ENCODE peak calls at places on chromosomes 7 and 10, in five cellular contexts. K is A549, E is sigmoid colon, S is GM12878, L is transverse colon. J is an unnamed sample.

GRCh38 chr10:2831509-2831908 is 235.8 kb upstream of the PFKP start:
- DNase-seq in K (no peak), E (no peak), S (no peak), L (no peak), J (no peak)

GRCh38 chr7:38317457-38318037 is 44.1 kb upstream of the TARP start:
- DNase-seq in K (no peak), E (no peak), S (no peak), L (no peak), J (no peak)

GRCh38 chr10:11881028-11881476 is 57.9 kb downstream of the PROSER2 start:
- DNase-seq in K (no peak), E (no peak), S (no peak), L (no peak), J (no peak)

GRCh38 chr7:17301491-17302101 is 3.1 kb downstream of the AHR start:
- DNase-seq in K (peak; percentile 53), E (peak; percentile 63), S (no peak), L (peak; percentile 32), J (no peak)

GRCh38 chr7:155357573-155358041 is 59.9 kb downstream of the INSIG1 start:
- DNase-seq in K (no peak), E (no peak), S (no peak), L (no peak), J (no peak)

GRCh38 chr10:133219782-133220181 is 10.2 kb upstream of the UTF1 start:
- DNase-seq in K (no peak), E (no peak), S (no peak), L (no peak), J (peak; percentile 82)

GRCh38 chr7:26374665-26375373 is 83.2 kb downstream of the SNX10 start:
- DNase-seq in K (no peak), E (no peak), S (no peak), L (no peak), J (no peak)

GRCh38 chr7:137772748-137773147 is 74.0 kb downstream of the DGKI start:
- DNase-seq in K (no peak), E (no peak), S (no peak), L (no peak), J (no peak)

GRCh38 chr7:50851891-50852290 is 69.2 kb upstream of the GRB10 start:
- DNase-seq in K (no peak), E (no peak), S (no peak), L (no peak), J (no peak)

GRCh38 chr10:99172130-99172738 is 63.4 kb downstream of the HPSE2 start:
- DNase-seq in K (peak; percentile 60), E (no peak), S (no peak), L (peak; percentile 34), J (peak; percentile 55)

GRCh38 chr10:125407000-125407502 is 246.7 kb upstream of the CTBP2 start:
- DNase-seq in K (peak; percentile 57), E (no peak), S (no peak), L (no peak), J (no peak)

GRCh38 chr7:45594780-45595535 is 20.8 kb downstream of the ADCY1 start:
- DNase-seq in K (no peak), E (no peak), S (no peak), L (no peak), J (no peak)

GRCh38 chr7:22561895-22562593 is 62.1 kb upstream of the STEAP1B start:
- DNase-seq in K (no peak), E (no peak), S (no peak), L (no peak), J (peak; percentile 58)

GRCh38 chr7:36889182-36889581 is 164.9 kb upstream of the AOAH start:
- DNase-seq in K (no peak), E (no peak), S (no peak), L (no peak), J (no peak)
- TF ChIP-seq EP300 in K (no peak), E (no peak), S (no peak), L (no peak), J (no peak)

DNA sequence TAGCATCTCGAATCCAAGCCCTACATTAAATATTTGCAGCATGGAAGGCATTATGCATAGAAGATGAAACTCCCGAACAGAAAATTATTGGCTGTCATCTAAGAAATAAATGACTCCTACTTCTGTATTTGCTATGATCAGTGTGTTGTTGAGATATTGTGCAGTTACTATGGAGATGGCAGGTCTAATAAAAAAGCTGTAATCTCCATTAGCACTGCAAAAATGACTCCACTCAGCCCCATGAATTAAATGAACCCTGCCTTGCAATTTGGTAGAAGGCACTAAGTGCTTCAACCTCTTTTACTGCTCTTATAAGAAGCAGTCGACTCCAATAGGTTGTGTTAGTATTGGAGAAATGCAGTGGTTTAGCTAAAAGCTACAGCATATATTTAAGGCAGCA is 290.1 kb upstream of the PHYHIPL start:
- DNase-seq in K (no peak), E (no peak), S (no peak), L (no peak), J (no peak)
- TF ChIP-seq EP300 in K (no peak), E (no peak), S (no peak), L (no peak), J (no peak)

DNA sequence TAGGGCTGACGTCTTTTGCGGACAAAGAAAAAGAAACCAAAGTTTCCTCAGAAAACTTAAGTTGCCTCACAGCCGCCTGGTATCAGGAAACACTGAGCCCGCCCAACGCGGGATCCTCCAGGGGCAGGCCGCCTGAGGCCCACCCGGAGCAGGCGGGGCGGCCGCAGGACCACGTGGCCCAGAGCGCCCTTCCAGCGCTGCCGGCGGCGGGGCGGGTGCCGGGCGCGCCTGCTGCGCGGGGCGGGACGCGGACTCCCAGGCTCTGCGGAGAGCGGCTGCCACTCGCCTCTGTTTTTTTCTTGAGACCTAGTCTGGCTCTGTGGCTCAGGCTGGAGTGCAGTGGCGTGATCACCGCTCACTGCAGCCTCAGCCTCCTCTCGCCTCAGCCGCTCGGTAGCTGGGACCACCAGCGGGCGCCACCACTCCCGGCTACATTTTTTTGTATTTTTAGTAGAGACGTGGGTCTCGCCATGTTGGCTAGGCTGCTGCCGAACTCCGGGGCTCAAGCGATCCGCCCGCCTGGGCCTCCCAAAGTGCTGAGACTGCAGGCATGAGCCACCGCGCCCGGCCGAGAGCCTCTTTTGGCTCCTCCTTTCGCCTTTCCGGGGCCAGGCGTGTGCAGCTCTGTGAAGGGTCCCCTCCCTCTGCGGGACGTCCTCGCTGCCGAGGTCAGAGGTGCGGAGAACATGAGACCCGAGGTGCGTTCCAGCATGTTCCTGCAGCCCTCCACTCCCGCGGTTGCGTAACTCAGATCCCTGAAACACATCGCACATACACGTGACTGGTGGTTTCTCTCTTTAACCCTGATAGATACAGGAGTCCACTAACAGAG is 11.6 kb upstream of the HNRNPF start:
- DNase-seq in K (peak; percentile 82), E (peak; percentile 98), S (no peak), L (peak; percentile 87), J (peak; percentile 73)
- TF ChIP-seq EP300 in K (no peak), E (no peak), S (no peak), L (no peak), J (no peak)

DNA sequence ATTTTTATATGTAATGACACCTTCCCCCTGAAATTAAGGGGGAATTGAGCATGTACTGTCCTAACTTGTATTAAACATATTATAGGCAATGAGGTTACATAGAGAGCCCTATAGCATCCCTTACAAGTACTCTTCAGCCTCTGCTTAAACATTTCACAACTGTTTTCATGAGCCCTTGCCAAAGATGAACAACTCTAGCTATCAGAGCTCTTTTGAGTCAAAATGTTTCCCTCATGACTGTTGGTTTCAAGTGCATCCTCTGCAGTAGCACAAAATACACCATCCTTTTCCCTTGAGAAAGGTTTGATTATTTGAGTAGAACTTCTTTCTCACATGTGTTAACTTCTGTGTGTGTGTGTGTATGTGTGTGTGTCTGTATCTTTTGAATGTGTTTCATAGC is 1157.6 kb upstream of the CELF2 start:
- DNase-seq in K (no peak), E (no peak), S (no peak), L (no peak), J (no peak)
- TF ChIP-seq EP300 in K (no peak), E (no peak), S (no peak), L (no peak), J (no peak)

DNA sequence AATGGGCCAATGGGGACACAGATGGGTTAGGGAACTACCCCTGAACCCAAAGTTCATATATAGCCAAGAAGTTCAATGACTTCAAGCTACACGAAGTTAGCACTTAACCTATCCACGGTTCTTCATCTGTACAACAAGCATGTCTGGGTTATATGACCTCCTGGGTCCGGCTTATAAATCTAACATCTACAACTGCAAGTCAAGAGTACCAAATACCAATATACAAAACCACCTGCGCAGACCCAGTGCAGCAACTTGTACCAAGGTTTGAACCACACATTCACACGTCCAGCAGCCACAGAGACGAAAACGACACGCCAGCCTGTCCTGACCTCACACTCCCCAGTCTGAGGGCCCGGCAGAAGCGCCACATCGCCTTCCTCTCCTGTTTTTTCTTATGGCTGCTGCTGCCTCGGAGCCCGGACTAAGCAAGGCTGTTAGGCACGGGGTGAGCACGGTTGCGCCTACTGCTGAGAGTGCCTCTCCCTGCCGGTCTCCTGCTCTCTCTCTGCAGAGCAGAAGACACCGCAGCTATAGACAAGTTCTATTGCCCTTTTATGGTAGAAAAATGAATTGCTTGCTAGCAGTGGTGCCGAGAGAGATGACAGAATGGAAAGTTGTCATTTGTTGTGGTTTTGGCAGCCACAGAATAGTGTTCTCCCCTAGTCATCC is 86.3 kb downstream of the RNF216 start:
- DNase-seq in K (no peak), E (peak; percentile 90), S (peak; percentile 94), L (peak; percentile 53), J (no peak)
- TF ChIP-seq EP300 in K (no peak), E (peak; percentile 74), S (peak; percentile 79), L (peak; percentile 86), J (no peak)